ENCODE peak calls at places on chromosomes 1 and 21, in nine cellular contexts. One of them, this sample, is unnamed.

GRCh38 chr1:6873298-6874015 is 88.2 kb downstream of the CAMTA1 start:
- DNase-seq in fibroblast of lung: peak
- DNase-seq in uterus: no peak
- DNase-seq in dorsolateral prefrontal cortex: no peak
- DNase-seq in tibial artery: no peak
- DNase-seq in AG10803: no peak
- DNase-seq in choroid plexus epithelial cell: peak
- DNase-seq in CD8-positive, alpha-beta T cell: no peak
- DNase-seq in AG08395: no peak
- DNase-seq in this sample: no peak

GRCh38 chr1:12417389-12417788 is 187.6 kb downstream of the VPS13D start:
- DNase-seq in fibroblast of lung: no peak
- DNase-seq in uterus: no peak
- DNase-seq in dorsolateral prefrontal cortex: no peak
- DNase-seq in tibial artery: no peak
- DNase-seq in AG10803: no peak
- DNase-seq in choroid plexus epithelial cell: no peak
- DNase-seq in CD8-positive, alpha-beta T cell: no peak
- DNase-seq in AG08395: no peak
- DNase-seq in this sample: no peak

GRCh38 chr1:204151562-204152309 is at the start of gene ETNK2:
- DNase-seq in fibroblast of lung: peak
- DNase-seq in uterus: peak
- DNase-seq in dorsolateral prefrontal cortex: no peak
- DNase-seq in tibial artery: peak
- DNase-seq in AG10803: peak
- DNase-seq in choroid plexus epithelial cell: peak
- DNase-seq in CD8-positive, alpha-beta T cell: peak
- DNase-seq in AG08395: peak
- DNase-seq in this sample: peak

GRCh38 chr1:201999625-202000238 is 10.7 kb upstream of the ELF3 start:
- DNase-seq in fibroblast of lung: peak
- DNase-seq in uterus: no peak
- DNase-seq in dorsolateral prefrontal cortex: no peak
- DNase-seq in tibial artery: no peak
- DNase-seq in AG10803: peak
- DNase-seq in choroid plexus epithelial cell: peak
- DNase-seq in CD8-positive, alpha-beta T cell: peak
- DNase-seq in AG08395: peak
- DNase-seq in this sample: no peak

GRCh38 chr1:90187186-90187585 is 192.3 kb downstream of the ZNF326 start:
- DNase-seq in fibroblast of lung: no peak
- DNase-seq in uterus: no peak
- DNase-seq in dorsolateral prefrontal cortex: no peak
- DNase-seq in tibial artery: no peak
- DNase-seq in AG10803: no peak
- DNase-seq in choroid plexus epithelial cell: no peak
- DNase-seq in CD8-positive, alpha-beta T cell: no peak
- DNase-seq in AG08395: no peak
- DNase-seq in this sample: no peak

GRCh38 chr1:234296481-234296880 is 76.8 kb upstream of the COA6 start:
- DNase-seq in fibroblast of lung: no peak
- DNase-seq in uterus: no peak
- DNase-seq in dorsolateral prefrontal cortex: no peak
- DNase-seq in tibial artery: no peak
- DNase-seq in AG10803: no peak
- DNase-seq in choroid plexus epithelial cell: no peak
- DNase-seq in CD8-positive, alpha-beta T cell: no peak
- DNase-seq in AG08395: no peak
- DNase-seq in this sample: no peak

GRCh38 chr1:222911866-222912265 is 97.0 kb downstream of the DISP1 start:
- DNase-seq in fibroblast of lung: peak
- DNase-seq in uterus: no peak
- DNase-seq in dorsolateral prefrontal cortex: no peak
- DNase-seq in tibial artery: no peak
- DNase-seq in AG10803: peak
- DNase-seq in choroid plexus epithelial cell: peak
- DNase-seq in CD8-positive, alpha-beta T cell: no peak
- DNase-seq in AG08395: no peak
- DNase-seq in this sample: no peak

GRCh38 chr1:180636138-180636537 is 4.3 kb downstream of the XPR1 start:
- DNase-seq in fibroblast of lung: no peak
- DNase-seq in uterus: no peak
- DNase-seq in dorsolateral prefrontal cortex: no peak
- DNase-seq in tibial artery: no peak
- DNase-seq in AG10803: no peak
- DNase-seq in choroid plexus epithelial cell: peak
- DNase-seq in CD8-positive, alpha-beta T cell: no peak
- DNase-seq in AG08395: no peak
- DNase-seq in this sample: no peak

GRCh38 chr1:41599912-41600311 is 115.4 kb upstream of the EDN2 start:
- DNase-seq in fibroblast of lung: no peak
- DNase-seq in uterus: no peak
- DNase-seq in dorsolateral prefrontal cortex: no peak
- DNase-seq in tibial artery: no peak
- DNase-seq in AG10803: peak
- DNase-seq in choroid plexus epithelial cell: peak
- DNase-seq in CD8-positive, alpha-beta T cell: no peak
- DNase-seq in AG08395: no peak
- DNase-seq in this sample: no peak

GRCh38 chr1:233281711-233282581 is 13.6 kb downstream of the PCNX2 start:
- DNase-seq in fibroblast of lung: peak
- DNase-seq in uterus: no peak
- DNase-seq in dorsolateral prefrontal cortex: no peak
- DNase-seq in tibial artery: no peak
- DNase-seq in AG10803: peak
- DNase-seq in choroid plexus epithelial cell: peak
- DNase-seq in CD8-positive, alpha-beta T cell: peak
- DNase-seq in AG08395: peak
- DNase-seq in this sample: no peak

GRCh38 chr1:156293098-156293434 is 2.4 kb downstream of the GLMP start:
- DNase-seq in fibroblast of lung: no peak
- DNase-seq in uterus: no peak
- DNase-seq in dorsolateral prefrontal cortex: no peak
- DNase-seq in tibial artery: no peak
- DNase-seq in AG10803: no peak
- DNase-seq in choroid plexus epithelial cell: no peak
- DNase-seq in CD8-positive, alpha-beta T cell: no peak
- DNase-seq in AG08395: no peak
- DNase-seq in this sample: no peak

GRCh38 chr1:29243023-29243862 is 6.9 kb downstream of the PTPRU start:
- DNase-seq in fibroblast of lung: no peak
- DNase-seq in uterus: no peak
- DNase-seq in dorsolateral prefrontal cortex: no peak
- DNase-seq in tibial artery: no peak
- DNase-seq in AG10803: no peak
- DNase-seq in choroid plexus epithelial cell: no peak
- DNase-seq in CD8-positive, alpha-beta T cell: no peak
- DNase-seq in AG08395: no peak
- DNase-seq in this sample: peak

GRCh38 chr1:87418048-87418447 is 89.4 kb downstream of the LMO4 start:
- DNase-seq in fibroblast of lung: no peak
- DNase-seq in uterus: no peak
- DNase-seq in dorsolateral prefrontal cortex: no peak
- DNase-seq in tibial artery: no peak
- DNase-seq in AG10803: no peak
- DNase-seq in choroid plexus epithelial cell: peak
- DNase-seq in CD8-positive, alpha-beta T cell: no peak
- DNase-seq in AG08395: no peak
- DNase-seq in this sample: no peak

GRCh38 chr1:43796111-43796581 is 88.8 kb downstream of the ST3GAL3 start:
- DNase-seq in fibroblast of lung: peak
- DNase-seq in uterus: no peak
- DNase-seq in dorsolateral prefrontal cortex: no peak
- DNase-seq in tibial artery: no peak
- DNase-seq in AG10803: peak
- DNase-seq in choroid plexus epithelial cell: peak
- DNase-seq in CD8-positive, alpha-beta T cell: no peak
- DNase-seq in AG08395: peak
- DNase-seq in this sample: no peak

GRCh38 chr1:60470231-60470630 is 396.7 kb upstream of the C1orf87 start:
- DNase-seq in fibroblast of lung: peak
- DNase-seq in uterus: no peak
- DNase-seq in dorsolateral prefrontal cortex: no peak
- DNase-seq in tibial artery: no peak
- DNase-seq in AG10803: no peak
- DNase-seq in choroid plexus epithelial cell: peak
- DNase-seq in CD8-positive, alpha-beta T cell: no peak
- DNase-seq in AG08395: no peak
- DNase-seq in this sample: no peak

GRCh38 chr1:58849556-58849955 is 65.7 kb upstream of the JUN start:
- DNase-seq in fibroblast of lung: no peak
- DNase-seq in uterus: no peak
- DNase-seq in dorsolateral prefrontal cortex: no peak
- DNase-seq in tibial artery: no peak
- DNase-seq in AG10803: no peak
- DNase-seq in choroid plexus epithelial cell: no peak
- DNase-seq in CD8-positive, alpha-beta T cell: no peak
- DNase-seq in AG08395: no peak
- DNase-seq in this sample: no peak

GRCh38 chr1:218284377-218284916 is 646 bp upstream of the RRP15 start:
- DNase-seq in fibroblast of lung: no peak
- DNase-seq in uterus: no peak
- DNase-seq in dorsolateral prefrontal cortex: peak
- DNase-seq in tibial artery: no peak
- DNase-seq in AG10803: no peak
- DNase-seq in choroid plexus epithelial cell: no peak
- DNase-seq in CD8-positive, alpha-beta T cell: no peak
- DNase-seq in AG08395: no peak
- DNase-seq in this sample: no peak

GRCh38 chr1:77322061-77322900 is 40.5 kb downstream of the AK5 start:
- DNase-seq in fibroblast of lung: peak
- DNase-seq in uterus: no peak
- DNase-seq in dorsolateral prefrontal cortex: no peak
- DNase-seq in tibial artery: no peak
- DNase-seq in AG10803: peak
- DNase-seq in choroid plexus epithelial cell: peak
- DNase-seq in CD8-positive, alpha-beta T cell: no peak
- DNase-seq in AG08395: peak
- DNase-seq in this sample: no peak

GRCh38 chr1:236425031-236425663 is 31.1 kb downstream of the EDARADD start:
- DNase-seq in fibroblast of lung: no peak
- DNase-seq in uterus: no peak
- DNase-seq in dorsolateral prefrontal cortex: no peak
- DNase-seq in tibial artery: no peak
- DNase-seq in AG10803: no peak
- DNase-seq in choroid plexus epithelial cell: no peak
- DNase-seq in CD8-positive, alpha-beta T cell: no peak
- DNase-seq in AG08395: no peak
- DNase-seq in this sample: no peak

GRCh38 chr1:187691439-187691838 is 862.7 kb downstream of the PLA2G4A start:
- DNase-seq in fibroblast of lung: peak
- DNase-seq in uterus: no peak
- DNase-seq in dorsolateral prefrontal cortex: no peak
- DNase-seq in tibial artery: no peak
- DNase-seq in AG10803: peak
- DNase-seq in choroid plexus epithelial cell: peak
- DNase-seq in CD8-positive, alpha-beta T cell: no peak
- DNase-seq in AG08395: no peak
- DNase-seq in this sample: no peak

GRCh38 chr1:172745014-172745413 is 86.1 kb downstream of the FASLG start:
- DNase-seq in fibroblast of lung: peak
- DNase-seq in uterus: no peak
- DNase-seq in dorsolateral prefrontal cortex: no peak
- DNase-seq in tibial artery: no peak
- DNase-seq in AG10803: peak
- DNase-seq in choroid plexus epithelial cell: peak
- DNase-seq in CD8-positive, alpha-beta T cell: peak
- DNase-seq in AG08395: peak
- DNase-seq in this sample: no peak

GRCh38 chr1:171213559-171214454 is 28.7 kb downstream of the FMO2 start:
- DNase-seq in fibroblast of lung: no peak
- DNase-seq in uterus: no peak
- DNase-seq in dorsolateral prefrontal cortex: no peak
- DNase-seq in tibial artery: no peak
- DNase-seq in AG10803: no peak
- DNase-seq in choroid plexus epithelial cell: no peak
- DNase-seq in CD8-positive, alpha-beta T cell: no peak
- DNase-seq in AG08395: no peak
- DNase-seq in this sample: no peak

GRCh38 chr1:156490401-156491032 is 10.1 kb downstream of the MEF2D start:
- DNase-seq in fibroblast of lung: no peak
- DNase-seq in uterus: peak
- DNase-seq in dorsolateral prefrontal cortex: no peak
- DNase-seq in tibial artery: no peak
- DNase-seq in AG10803: no peak
- DNase-seq in choroid plexus epithelial cell: no peak
- DNase-seq in CD8-positive, alpha-beta T cell: no peak
- DNase-seq in AG08395: peak
- DNase-seq in this sample: peak

GRCh38 chr1:101820080-101820479 is 176.6 kb downstream of the OLFM3 start:
- DNase-seq in fibroblast of lung: peak
- DNase-seq in uterus: no peak
- DNase-seq in dorsolateral prefrontal cortex: no peak
- DNase-seq in tibial artery: no peak
- DNase-seq in AG10803: peak
- DNase-seq in choroid plexus epithelial cell: peak
- DNase-seq in CD8-positive, alpha-beta T cell: no peak
- DNase-seq in AG08395: no peak
- DNase-seq in this sample: no peak

GRCh38 chr1:24077278-24077978 is 34.5 kb downstream of the MYOM3 start:
- DNase-seq in fibroblast of lung: no peak
- DNase-seq in uterus: no peak
- DNase-seq in dorsolateral prefrontal cortex: no peak
- DNase-seq in tibial artery: no peak
- DNase-seq in AG10803: no peak
- DNase-seq in choroid plexus epithelial cell: no peak
- DNase-seq in CD8-positive, alpha-beta T cell: no peak
- DNase-seq in AG08395: no peak
- DNase-seq in this sample: no peak

GRCh38 chr1:75531570-75531969 is 79.3 kb downstream of the SLC44A5 start:
- DNase-seq in fibroblast of lung: no peak
- DNase-seq in uterus: no peak
- DNase-seq in dorsolateral prefrontal cortex: no peak
- DNase-seq in tibial artery: no peak
- DNase-seq in AG10803: no peak
- DNase-seq in choroid plexus epithelial cell: no peak
- DNase-seq in CD8-positive, alpha-beta T cell: no peak
- DNase-seq in AG08395: no peak
- DNase-seq in this sample: no peak

GRCh38 chr1:212684511-212685090 is 15.0 kb downstream of the BATF3 start:
- DNase-seq in fibroblast of lung: no peak
- DNase-seq in uterus: no peak
- DNase-seq in dorsolateral prefrontal cortex: no peak
- DNase-seq in tibial artery: no peak
- DNase-seq in AG10803: no peak
- DNase-seq in choroid plexus epithelial cell: no peak
- DNase-seq in CD8-positive, alpha-beta T cell: no peak
- DNase-seq in AG08395: no peak
- DNase-seq in this sample: no peak

GRCh38 chr21:37164742-37165141 is 91.7 kb downstream of the TTC3 start:
- DNase-seq in fibroblast of lung: no peak
- DNase-seq in uterus: no peak
- DNase-seq in dorsolateral prefrontal cortex: no peak
- DNase-seq in tibial artery: no peak
- DNase-seq in AG10803: peak
- DNase-seq in choroid plexus epithelial cell: peak
- DNase-seq in CD8-positive, alpha-beta T cell: no peak
- DNase-seq in AG08395: no peak
- DNase-seq in this sample: no peak

GRCh38 chr1:70504176-70504820 is 93.2 kb downstream of the CTH start:
- DNase-seq in fibroblast of lung: peak
- DNase-seq in uterus: no peak
- DNase-seq in dorsolateral prefrontal cortex: no peak
- DNase-seq in tibial artery: no peak
- DNase-seq in AG10803: peak
- DNase-seq in choroid plexus epithelial cell: peak
- DNase-seq in CD8-positive, alpha-beta T cell: no peak
- DNase-seq in AG08395: peak
- DNase-seq in this sample: no peak

GRCh38 chr1:100584761-100585745 is 47.1 kb downstream of the GPR88 start:
- DNase-seq in fibroblast of lung: peak
- DNase-seq in uterus: no peak
- DNase-seq in dorsolateral prefrontal cortex: no peak
- DNase-seq in tibial artery: no peak
- DNase-seq in AG10803: peak
- DNase-seq in choroid plexus epithelial cell: peak
- DNase-seq in CD8-positive, alpha-beta T cell: no peak
- DNase-seq in AG08395: peak
- DNase-seq in this sample: no peak

GRCh38 chr1:178651742-178652141 is 73.3 kb upstream of the RALGPS2 start:
- DNase-seq in fibroblast of lung: peak
- DNase-seq in uterus: no peak
- DNase-seq in dorsolateral prefrontal cortex: peak
- DNase-seq in tibial artery: no peak
- DNase-seq in AG10803: no peak
- DNase-seq in choroid plexus epithelial cell: no peak
- DNase-seq in CD8-positive, alpha-beta T cell: no peak
- DNase-seq in AG08395: no peak
- DNase-seq in this sample: no peak

This sample was measured in aorta.